ENCODE peak calls at places on chromosomes 13 and 19, in five cellular contexts. A, S, W, O and Z are unnamed samples.

GRCh38 chr19:3062165-3063105 is at the start of gene TLE5:
- DNase-seq in A (no peak), S (no peak), W (no peak), O (peak), Z (peak)

GRCh38 chr19:3607398-3608078 is 863 bp upstream of the TBXA2R start:
- DNase-seq in A (no peak), S (no peak), W (no peak), O (peak), Z (peak)

GRCh38 chr19:4597975-4598671 is 38.6 kb upstream of the SEMA6B start:
- DNase-seq in A (peak), S (no peak), W (no peak), O (peak), Z (peak)

GRCh38 chr19:18281082-18282020 is at the start of gene JUND:
- DNase-seq in A (peak), S (peak), W (peak), O (peak), Z (peak)

GRCh38 chr13:47216176-47216822 is 319.4 kb upstream of the HTR2A start:
- DNase-seq in A (no peak), S (no peak), W (no peak), O (no peak), Z (no peak)

GRCh38 chr13:112217431-112217830 is 150.5 kb downstream of the SOX1 start:
- DNase-seq in A (no peak), S (no peak), W (no peak), O (no peak), Z (no peak)

GRCh38 chr13:80363890-80364503 is 23.1 kb upstream of the SPRY2 start:
- DNase-seq in A (no peak), S (no peak), W (no peak), O (peak), Z (peak)

GRCh38 chr13:113371061-113371460 is 7.1 kb upstream of the GRTP1 start:
- DNase-seq in A (no peak), S (no peak), W (no peak), O (no peak), Z (no peak)

GRCh38 chr19:39175564-39175963 is 21.2 kb upstream of the NCCRP1 start:
- DNase-seq in A (no peak), S (no peak), W (no peak), O (no peak), Z (no peak)

GRCh38 chr13:70959376-70959775 is 851.1 kb upstream of the KLHL1 start:
- DNase-seq in A (no peak), S (no peak), W (no peak), O (no peak), Z (no peak)

GRCh38 chr19:55082023-55082851 is 6.6 kb downstream of the EPS8L1 start:
- DNase-seq in A (peak), S (no peak), W (no peak), O (peak), Z (peak)

GRCh38 chr19:7680606-7681335 is at the start of gene TRAPPC5:
- DNase-seq in A (peak), S (no peak), W (peak), O (peak), Z (peak)

GRCh38 chr19:6066661-6067646 is 43.3 kb downstream of the RFX2 start:
- DNase-seq in A (peak), S (no peak), W (no peak), O (peak), Z (peak)

GRCh38 chr13:73325351-73326214 is 266.8 kb downstream of the KLF5 start:
- DNase-seq in A (no peak), S (no peak), W (no peak), O (no peak), Z (no peak)

GRCh38 chr19:21202865-21203494 is 61.1 kb downstream of the ZNF431 start:
- DNase-seq in A (peak), S (peak), W (peak), O (peak), Z (peak)

GRCh38 chr13:108332791-108333190 is 63.3 kb downstream of the TNFSF13B start:
- DNase-seq in A (no peak), S (no peak), W (no peak), O (no peak), Z (no peak)

GRCh38 chr13:36146513-36147276 is 15.5 kb upstream of the DCLK1 start:
- DNase-seq in A (no peak), S (no peak), W (no peak), O (no peak), Z (no peak)

GRCh38 chr19:54609356-54609791 is 15.9 kb downstream of the LILRA1 start:
- DNase-seq in A (no peak), S (no peak), W (no peak), O (no peak), Z (no peak)

GRCh38 chr19:23978068-23978467 is 63.4 kb downstream of the ZNF726 start:
- DNase-seq in A (no peak), S (no peak), W (no peak), O (no peak), Z (no peak)

GRCh38 chr13:39783051-39783450 is 127.6 kb downstream of the COG6 start:
- DNase-seq in A (no peak), S (no peak), W (no peak), O (no peak), Z (no peak)

GRCh38 chr13:98332691-98333090 is 155.6 kb upstream of the RNF113B start:
- DNase-seq in A (no peak), S (no peak), W (no peak), O (no peak), Z (no peak)

GRCh38 chr19:46975918-46976782 is 43.5 kb upstream of the NPAS1 start:
- DNase-seq in A (no peak), S (no peak), W (peak), O (peak), Z (peak)

GRCh38 chr19:2186071-2186846 is 22.5 kb downstream of the DOT1L start:
- DNase-seq in A (no peak), S (no peak), W (no peak), O (no peak), Z (no peak)

GRCh38 chr13:28246891-28247290 is 108.5 kb downstream of the PAN3 start:
- DNase-seq in A (no peak), S (no peak), W (no peak), O (no peak), Z (no peak)

GRCh38 chr13:57857945-57858344 is 226.4 kb downstream of the PCDH17 start:
- DNase-seq in A (no peak), S (no peak), W (no peak), O (no peak), Z (no peak)

GRCh38 chr13:63427170-63427569 is 2011.5 kb upstream of the PCDH20 start:
- DNase-seq in A (no peak), S (no peak), W (no peak), O (no peak), Z (no peak)

GRCh38 chr13:113445791-113446487 is 7.3 kb downstream of the ADPRHL1 start:
- DNase-seq in A (no peak), S (no peak), W (no peak), O (no peak), Z (no peak)

GRCh38 chr13:27117158-27117557 is 54.5 kb downstream of the USP12 start:
- DNase-seq in A (no peak), S (no peak), W (no peak), O (no peak), Z (no peak)

GRCh38 chr19:41604831-41605230 is 22.0 kb downstream of the CEACAM4 start:
- DNase-seq in A (no peak), S (no peak), W (no peak), O (no peak), Z (no peak)

GRCh38 chr19:34416021-34416545 is 11.9 kb downstream of the PDCD2L start:
- DNase-seq in A (no peak), S (no peak), W (no peak), O (no peak), Z (no peak)

GRCh38 chr13:100506600-100507422 is 81.8 kb downstream of the GGACT start:
- DNase-seq in A (no peak), S (no peak), W (no peak), O (no peak), Z (no peak)

GRCh38 chr19:39557791-39558622 is 18.0 kb upstream of the EID2 start:
- DNase-seq in A (no peak), S (peak), W (no peak), O (no peak), Z (no peak)

GRCh38 chr19:41354343-41354974 is 737 bp upstream of the TGFB1 start:
- DNase-seq in A (no peak), S (no peak), W (no peak), O (no peak), Z (no peak)

GRCh38 chr19:8401981-8402411 is 11.1 kb upstream of the MARCHF2 start:
- DNase-seq in A (no peak), S (no peak), W (no peak), O (no peak), Z (no peak)

GRCh38 chr19:48633148-48634035 is 3.8 kb downstream of the DBP start:
- DNase-seq in A (no peak), S (no peak), W (no peak), O (peak), Z (no peak)

GRCh38 chr19:13150919-13151604 is 851 bp downstream of the IER2 start:
- DNase-seq in A (no peak), S (no peak), W (no peak), O (no peak), Z (no peak)

GRCh38 chr13:44306401-44307192 is 67.0 kb upstream of the SERP2 start:
- DNase-seq in A (peak), S (no peak), W (no peak), O (no peak), Z (no peak)

GRCh38 chr19:54014920-54015560 is 23.6 kb downstream of the CACNG6 start:
- DNase-seq in A (no peak), S (no peak), W (no peak), O (no peak), Z (no peak)

GRCh38 chr13:42561752-42562467 is 12.0 kb upstream of the TNFSF11 start:
- DNase-seq in A (no peak), S (no peak), W (no peak), O (no peak), Z (no peak)

DNA sequence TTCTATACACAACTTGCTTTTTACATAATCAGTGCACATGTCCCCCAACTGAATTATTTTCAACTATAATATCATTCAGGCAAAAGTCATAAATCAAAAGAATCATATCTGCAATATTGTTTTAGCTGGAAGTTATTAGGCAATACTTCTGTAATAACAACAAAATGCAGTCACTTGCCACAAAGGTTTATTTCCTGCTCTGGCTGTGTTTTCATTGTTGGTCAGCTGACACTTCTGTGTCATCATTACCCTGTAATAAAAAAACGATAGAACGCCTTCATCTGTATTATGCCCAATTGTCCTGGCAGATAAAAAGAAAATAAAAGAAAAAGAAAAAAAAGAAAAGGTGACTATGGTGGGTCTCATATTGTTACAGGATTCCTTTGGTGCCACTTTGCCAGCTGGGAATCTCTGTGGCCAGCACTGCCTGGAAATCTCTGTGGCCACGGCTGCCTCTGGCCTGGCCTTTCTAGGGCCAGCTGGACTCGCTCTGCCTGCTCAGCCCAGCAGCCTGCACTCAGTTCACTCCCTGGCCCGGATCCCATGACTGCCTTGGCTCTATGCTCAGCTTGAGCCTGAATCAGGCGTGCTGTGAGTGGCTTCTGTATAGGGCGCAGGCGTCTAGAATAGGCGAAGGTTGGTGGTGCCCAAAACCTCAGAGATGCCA is 1227.3 kb downstream of the SLITRK1 start:
- DNase-seq in A (no peak), S (no peak), W (no peak), O (no peak), Z (no peak)
- TF ChIP-seq CHD2 in A (no peak), S (no peak), W (no peak), O (no peak), Z (no peak)

GRCh38 chr13:33723772-33724435 is 94.0 kb upstream of the RFC3 start:
- DNase-seq in A (peak), S (peak), W (peak), O (peak), Z (peak)
- H3K4me2 ChIP-seq in A (peak), S (peak), W (no peak), O (no peak), Z (no peak)

DNA sequence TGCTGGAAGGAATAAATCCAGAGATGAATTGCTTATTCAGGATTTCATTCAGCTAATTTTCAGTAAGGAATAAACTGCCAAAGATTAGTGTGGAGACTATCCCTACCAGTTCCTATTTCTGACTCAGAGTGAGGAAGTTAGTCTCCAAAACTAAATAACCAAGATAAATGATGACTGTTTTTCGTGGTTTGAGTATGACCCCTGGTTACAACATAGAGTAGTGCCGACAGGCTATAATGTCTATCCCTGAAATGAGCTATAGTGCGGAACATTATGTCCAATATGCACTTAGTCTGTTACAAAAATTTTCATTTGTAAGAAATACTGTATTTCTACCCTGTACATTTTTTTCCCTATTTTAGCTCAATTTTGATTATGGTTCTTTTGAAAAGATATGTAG is 51.4 kb downstream of the NBEA start:
- DNase-seq in A (no peak), S (no peak), W (no peak), O (no peak), Z (no peak)
- TF ChIP-seq CHD2 in A (no peak), S (no peak), W (no peak), O (no peak), Z (no peak)

DNA sequence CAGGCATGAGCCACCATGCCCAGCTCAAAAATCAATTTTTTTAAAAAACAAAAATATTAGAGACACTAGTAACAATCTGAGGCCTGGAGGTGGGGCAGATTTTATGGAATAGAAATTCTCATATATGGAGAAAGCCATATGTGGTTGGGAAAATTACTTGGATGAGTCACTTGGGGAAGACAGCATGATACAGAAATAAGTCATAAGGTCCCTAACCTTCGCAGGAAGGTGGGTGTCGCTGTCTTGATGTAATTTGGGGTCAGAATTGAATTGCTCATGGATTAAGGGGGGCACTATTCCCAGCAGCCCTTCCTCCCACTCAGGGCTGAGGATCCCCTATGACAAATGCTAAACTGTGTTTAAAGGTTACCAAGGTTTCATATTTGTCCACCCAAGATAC is 4.9 kb downstream of the RDH8 start:
- DNase-seq in A (no peak), S (no peak), W (no peak), O (no peak), Z (no peak)
- H3K4me2 ChIP-seq in A (no peak), S (no peak), W (no peak), O (no peak), Z (no peak)

GRCh38 chr13:21025539-21025938 is 35.8 kb downstream of the LATS2 start:
- DNase-seq in A (no peak), S (no peak), W (no peak), O (no peak), Z (no peak)

GRCh38 chr13:21020581-21020980 is 40.8 kb downstream of the LATS2 start:
- DNase-seq in A (no peak), S (no peak), W (no peak), O (no peak), Z (no peak)

GRCh38 chr13:21020176-21020575 is 41.2 kb downstream of the LATS2 start:
- DNase-seq in A (no peak), S (no peak), W (no peak), O (no peak), Z (no peak)

GRCh38 chr13:21022694-21023325 is 38.6 kb downstream of the LATS2 start:
- DNase-seq in A (no peak), S (no peak), W (no peak), O (peak), Z (peak)

DNA sequence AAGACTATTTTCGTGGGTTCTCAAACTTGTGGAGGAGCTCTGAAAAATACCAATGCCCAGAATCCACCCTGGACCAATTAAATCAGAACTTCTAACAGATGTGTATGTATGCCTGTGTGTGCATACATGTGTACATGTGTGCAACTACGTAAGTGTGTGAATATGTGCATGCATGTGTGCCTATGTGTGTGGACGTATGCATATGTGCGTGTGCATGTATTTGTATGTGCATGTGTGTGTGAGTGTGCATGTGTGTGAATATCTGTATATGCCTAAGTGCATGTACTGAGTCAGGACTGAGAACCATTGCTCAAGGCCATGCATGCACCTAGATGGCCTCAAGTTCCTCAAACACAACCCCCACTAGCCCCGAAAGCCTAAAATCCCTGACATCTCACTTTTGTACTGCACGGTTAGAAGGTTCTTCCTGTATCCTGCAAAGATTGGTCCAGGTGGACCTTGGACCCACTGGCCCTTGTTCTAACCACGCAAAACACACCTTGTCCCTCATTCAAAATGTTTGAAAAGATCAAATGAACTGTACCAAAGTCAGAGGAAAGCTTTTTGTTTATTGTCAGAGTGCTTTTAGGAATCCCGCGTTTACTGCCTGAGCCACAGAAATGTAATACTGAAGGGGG is 39.2 kb downstream of the LATS2 start:
- DNase-seq in A (no peak), S (no peak), W (no peak), O (no peak), Z (no peak)
- TF ChIP-seq CHD2 in A (no peak), S (no peak), W (no peak), O (no peak), Z (no peak)

GRCh38 chr19:16325671-16326400 is 1.2 kb downstream of the KLF2 start:
- DNase-seq in A (no peak), S (no peak), W (no peak), O (no peak), Z (peak)
- H3K4me2 ChIP-seq in A (peak), S (peak), W (peak), O (no peak), Z (peak)

GRCh38 chr19:45123440-45123850 is 30.5 kb downstream of the PPP1R37 start:
- DNase-seq in A (no peak), S (no peak), W (no peak), O (no peak), Z (no peak)
- TF ChIP-seq CHD2 in A (no peak), S (no peak), W (no peak), O (no peak), Z (no peak)

GRCh38 chr13:24076124-24076523 is 84.4 kb upstream of the SPATA13 start:
- DNase-seq in A (peak), S (no peak), W (no peak), O (no peak), Z (no peak)
- H3K4me2 ChIP-seq in A (peak), S (no peak), W (no peak), O (no peak), Z (no peak)